ENCODE peak calls at places on chromosomes 3 and 15, in nine cellular contexts. A is CD4-positive, alpha-beta T cell; H is H1; X is AG09309; T is AG04450; F is fibroblast of the aortic adventitia; Q is HL-60; K is mesothelial cell of epicardium; N is brain microvascular endothelial cell. L is an unnamed sample.

GRCh38 chr3:151085227-151085888 is at the start of gene MED12L:
- DNase-seq in N (peak; percentile 40), K (peak; percentile 65), T (peak; percentile 24), H (no peak), Q (peak; percentile 32), A (no peak), X (peak; percentile 17), F (peak; percentile 62), L (peak; percentile 49)

GRCh38 chr3:42979044-42979962 is at the start of gene GASK1A:
- DNase-seq in K (no peak), A (no peak), H (no peak), T (no peak), F (peak; percentile 11), Q (peak; percentile 29), N (no peak), X (no peak), L (no peak)

GRCh38 chr3:182810574-182811268 is 17.4 kb downstream of the ATP11B start:
- DNase-seq in F (peak; percentile 35), N (no peak), T (no peak), Q (no peak), K (no peak), H (no peak), A (no peak), X (no peak), L (no peak)

GRCh38 chr3:180408654-180409053 is 193.3 kb upstream of the TTC14 start:
- DNase-seq in N (no peak), K (no peak), H (no peak), T (no peak), F (peak; percentile 40), A (no peak), X (no peak), Q (no peak), L (no peak)

GRCh38 chr15:65980824-65981456 is 111.6 kb downstream of the RAB11A start:
- DNase-seq in K (peak; percentile 43), H (peak; percentile 69), X (peak; percentile 53), F (peak; percentile 78), T (peak; percentile 44), Q (no peak), N (peak; percentile 80), A (no peak), L (peak; percentile 83)

GRCh38 chr15:61483599-61483998 is 254.5 kb upstream of the RORA start:
- DNase-seq in N (no peak), H (no peak), K (no peak), X (no peak), Q (no peak), F (no peak), T (no peak), A (no peak), L (no peak)

GRCh38 chr3:78912687-78913086 is 855.1 kb downstream of the ROBO1 start:
- DNase-seq in H (no peak), X (no peak), K (no peak), A (no peak), T (no peak), Q (no peak), N (no peak), F (no peak), L (no peak)

GRCh38 chr3:57949779-57950618 is 58.2 kb upstream of the FLNB start:
- DNase-seq in K (no peak), T (no peak), A (no peak), X (no peak), Q (no peak), F (no peak), N (no peak), H (no peak), L (no peak)

GRCh38 chr15:68098465-68098864 is 44.4 kb downstream of the PIAS1 start:
- DNase-seq in X (no peak), K (no peak), T (no peak), H (no peak), N (no peak), A (no peak), F (no peak), Q (no peak), L (no peak)

GRCh38 chr3:102336130-102336529 is 98.7 kb upstream of the ZPLD1 start:
- DNase-seq in X (no peak), K (no peak), F (no peak), Q (no peak), T (no peak), H (no peak), A (no peak), N (no peak), L (no peak)

GRCh38 chr3:62261121-62261520 is 112.2 kb downstream of the FEZF2 start:
- DNase-seq in X (no peak), F (no peak), T (no peak), K (no peak), N (no peak), A (no peak), H (no peak), Q (no peak), L (no peak)

GRCh38 chr3:112873632-112874031 is 27.0 kb upstream of the CD200R1L start:
- DNase-seq in Q (no peak), H (no peak), X (no peak), T (no peak), K (no peak), A (no peak), F (no peak), N (no peak), L (no peak)

GRCh38 chr3:17315905-17316304 is 426.5 kb downstream of the TBC1D5 start:
- DNase-seq in H (no peak), N (no peak), X (no peak), T (no peak), A (no peak), F (no peak), Q (no peak), K (no peak), L (no peak)

GRCh38 chr3:22175899-22176298 is 424.9 kb upstream of the ZNF385D start:
- DNase-seq in T (no peak), Q (no peak), K (no peak), H (no peak), X (no peak), N (no peak), A (no peak), F (peak; percentile 16), L (no peak)

GRCh38 chr15:39312984-39313383 is 267.9 kb upstream of the THBS1 start:
- DNase-seq in T (no peak), F (no peak), X (no peak), N (no peak), Q (peak; percentile 67), K (no peak), A (no peak), H (peak; percentile 9), L (no peak)
- TF ChIP-seq CTCF in T (peak; percentile 15), F (peak; percentile 6), X (peak; percentile 19), N (peak; percentile 25), Q (peak; percentile 48), K (no peak), A (no peak), H (peak; percentile 46), L (no peak)

DNA sequence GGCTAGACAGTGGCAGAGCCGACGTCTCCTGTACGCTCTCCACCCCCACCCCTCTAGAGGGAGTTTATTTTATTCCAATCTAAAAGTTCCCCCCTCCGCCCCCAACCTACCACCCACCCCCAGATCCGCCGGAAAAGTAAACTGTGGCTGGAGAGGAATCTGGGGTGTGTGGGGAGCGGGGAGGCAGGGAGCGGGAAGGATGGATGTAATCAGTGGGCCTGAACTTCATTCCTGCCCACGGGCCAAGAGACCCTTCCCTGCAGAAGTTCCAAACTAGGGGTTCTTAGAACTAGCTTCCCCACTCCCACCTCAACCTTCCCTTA is 547 bp upstream of the CSRNP1 start:
- DNase-seq in F (no peak), H (no peak), K (no peak), A (no peak), T (no peak), X (no peak), Q (no peak), N (no peak), L (no peak)
- TF ChIP-seq CTCF in F (no peak), H (no peak), K (no peak), A (no peak), T (peak; percentile 7), X (no peak), Q (no peak), N (no peak), L (no peak)

GRCh38 chr15:29698030-29698701 is 124.1 kb downstream of the TJP1 start:
- DNase-seq in K (no peak), X (peak; percentile 24), N (peak; percentile 88), A (no peak), Q (no peak), F (peak; percentile 35), H (no peak), T (peak; percentile 37), L (no peak)

GRCh38 chr15:29692527-29692926 is 129.7 kb downstream of the TJP1 start:
- DNase-seq in H (no peak), X (no peak), N (no peak), Q (no peak), F (no peak), A (no peak), K (no peak), T (no peak), L (no peak)

GRCh38 chr15:29696950-29697738 is 125.1 kb downstream of the TJP1 start:
- DNase-seq in N (no peak), T (no peak), K (no peak), F (no peak), H (no peak), A (no peak), X (no peak), Q (no peak), L (no peak)

GRCh38 chr15:29693225-29693624 is 129.0 kb downstream of the TJP1 start:
- DNase-seq in X (no peak), T (no peak), K (no peak), Q (no peak), N (no peak), A (no peak), F (no peak), H (no peak), L (no peak)

GRCh38 chr15:29695486-29696167 is 126.6 kb downstream of the TJP1 start:
- DNase-seq in F (no peak), X (no peak), N (no peak), A (no peak), T (no peak), H (no peak), K (no peak), Q (no peak), L (no peak)
- TF ChIP-seq CTCF in F (no peak), X (no peak), N (no peak), A (no peak), T (no peak), H (peak; percentile 35), K (no peak), Q (no peak), L (peak; percentile 11)

GRCh38 chr3:100605358-100605757 is 4.0 kb upstream of the ADGRG7 start:
- DNase-seq in X (no peak), F (no peak), N (no peak), K (no peak), T (no peak), A (no peak), Q (no peak), H (no peak), L (no peak)

GRCh38 chr3:100602506-100603444 is 6.6 kb upstream of the ADGRG7 start:
- DNase-seq in A (no peak), N (peak; percentile 43), H (no peak), F (peak; percentile 26), Q (no peak), K (no peak), X (no peak), T (no peak), L (no peak)

GRCh38 chr3:100600181-100601042 is 9.0 kb upstream of the ADGRG7 start:
- DNase-seq in N (no peak), Q (no peak), H (no peak), A (no peak), F (no peak), K (no peak), X (no peak), T (no peak), L (no peak)

GRCh38 chr3:100606894-100607512 is 2.4 kb upstream of the ADGRG7 start:
- DNase-seq in T (no peak), H (no peak), K (no peak), A (no peak), X (no peak), N (no peak), Q (no peak), F (peak; percentile 2), L (no peak)

GRCh38 chr3:100603449-100603848 is 6.0 kb upstream of the ADGRG7 start:
- DNase-seq in T (no peak), A (no peak), H (no peak), Q (no peak), K (no peak), N (peak; percentile 29), F (peak; percentile 56), X (no peak), L (no peak)
- TF ChIP-seq CTCF in T (peak; percentile 68), A (no peak), H (no peak), Q (peak; percentile 7), K (no peak), N (peak; percentile 71), F (peak; percentile 69), X (peak; percentile 67), L (peak; percentile 45)

L was measured in D721Med.